ENCODE peak calls at places on chromosomes 6 and 20, in ten cellular contexts. One of them, this sample, is unnamed.

GRCh38 chr6:13355043-13355945 is 27.0 kb upstream of the TBC1D7 start:
- DNase-seq in HT-29: peak
- DNase-seq in left ventricle myocardium inferior: no peak
- DNase-seq in LoVo: peak
- DNase-seq in T-helper 2 cell: no peak
- DNase-seq in fibroblast of the conjunctiva: peak
- DNase-seq in NCI-H526: no peak
- DNase-seq in mammary epithelial cell: peak
- DNase-seq in CD4-positive, alpha-beta T cell: no peak
- DNase-seq in dorsolateral prefrontal cortex: no peak
- DNase-seq in this sample: peak

GRCh38 chr6:127069659-127070279 is 48.7 kb upstream of the RSPO3 start:
- DNase-seq in HT-29: peak
- DNase-seq in left ventricle myocardium inferior: no peak
- DNase-seq in LoVo: peak
- DNase-seq in T-helper 2 cell: no peak
- DNase-seq in fibroblast of the conjunctiva: peak
- DNase-seq in NCI-H526: no peak
- DNase-seq in mammary epithelial cell: peak
- DNase-seq in CD4-positive, alpha-beta T cell: no peak
- DNase-seq in dorsolateral prefrontal cortex: no peak
- DNase-seq in this sample: no peak

GRCh38 chr6:10951675-10952282 is 64.9 kb downstream of the SYCP2L start:
- DNase-seq in HT-29: peak
- DNase-seq in left ventricle myocardium inferior: no peak
- DNase-seq in LoVo: peak
- DNase-seq in T-helper 2 cell: no peak
- DNase-seq in fibroblast of the conjunctiva: peak
- DNase-seq in NCI-H526: no peak
- DNase-seq in mammary epithelial cell: peak
- DNase-seq in CD4-positive, alpha-beta T cell: no peak
- DNase-seq in dorsolateral prefrontal cortex: no peak
- DNase-seq in this sample: peak

GRCh38 chr6:52301326-52301725 is 16.8 kb upstream of the MCM3 start:
- DNase-seq in HT-29: no peak
- DNase-seq in left ventricle myocardium inferior: no peak
- DNase-seq in LoVo: no peak
- DNase-seq in T-helper 2 cell: no peak
- DNase-seq in fibroblast of the conjunctiva: no peak
- DNase-seq in NCI-H526: no peak
- DNase-seq in mammary epithelial cell: no peak
- DNase-seq in CD4-positive, alpha-beta T cell: no peak
- DNase-seq in dorsolateral prefrontal cortex: no peak
- DNase-seq in this sample: no peak

GRCh38 chr20:8215516-8215915 is 83.5 kb downstream of the PLCB1 start:
- DNase-seq in HT-29: no peak
- DNase-seq in left ventricle myocardium inferior: no peak
- DNase-seq in LoVo: no peak
- DNase-seq in T-helper 2 cell: no peak
- DNase-seq in fibroblast of the conjunctiva: peak
- DNase-seq in NCI-H526: no peak
- DNase-seq in mammary epithelial cell: no peak
- DNase-seq in CD4-positive, alpha-beta T cell: no peak
- DNase-seq in dorsolateral prefrontal cortex: no peak
- DNase-seq in this sample: no peak

GRCh38 chr6:12576389-12576788 is 140.2 kb upstream of the PHACTR1 start:
- DNase-seq in HT-29: no peak
- DNase-seq in left ventricle myocardium inferior: no peak
- DNase-seq in LoVo: no peak
- DNase-seq in T-helper 2 cell: no peak
- DNase-seq in fibroblast of the conjunctiva: peak
- DNase-seq in NCI-H526: no peak
- DNase-seq in mammary epithelial cell: peak
- DNase-seq in CD4-positive, alpha-beta T cell: no peak
- DNase-seq in dorsolateral prefrontal cortex: no peak
- DNase-seq in this sample: no peak

GRCh38 chr6:46781478-46782378 is 11.5 kb upstream of the MEP1A start:
- DNase-seq in HT-29: peak
- DNase-seq in left ventricle myocardium inferior: no peak
- DNase-seq in LoVo: peak
- DNase-seq in T-helper 2 cell: no peak
- DNase-seq in fibroblast of the conjunctiva: peak
- DNase-seq in NCI-H526: peak
- DNase-seq in mammary epithelial cell: peak
- DNase-seq in CD4-positive, alpha-beta T cell: no peak
- DNase-seq in dorsolateral prefrontal cortex: peak
- DNase-seq in this sample: peak

GRCh38 chr20:25459111-25459830 is 51.8 kb downstream of the GINS1 start:
- DNase-seq in HT-29: no peak
- DNase-seq in left ventricle myocardium inferior: no peak
- DNase-seq in LoVo: no peak
- DNase-seq in T-helper 2 cell: no peak
- DNase-seq in fibroblast of the conjunctiva: no peak
- DNase-seq in NCI-H526: no peak
- DNase-seq in mammary epithelial cell: no peak
- DNase-seq in CD4-positive, alpha-beta T cell: no peak
- DNase-seq in dorsolateral prefrontal cortex: no peak
- DNase-seq in this sample: no peak

GRCh38 chr20:44410583-44411019 is 55.1 kb downstream of the HNF4A start:
- DNase-seq in HT-29: no peak
- DNase-seq in left ventricle myocardium inferior: no peak
- DNase-seq in LoVo: no peak
- DNase-seq in T-helper 2 cell: no peak
- DNase-seq in fibroblast of the conjunctiva: no peak
- DNase-seq in NCI-H526: no peak
- DNase-seq in mammary epithelial cell: no peak
- DNase-seq in CD4-positive, alpha-beta T cell: no peak
- DNase-seq in dorsolateral prefrontal cortex: no peak
- DNase-seq in this sample: no peak

GRCh38 chr6:43125119-43125518 is 46.0 kb upstream of the SRF start:
- DNase-seq in HT-29: no peak
- DNase-seq in left ventricle myocardium inferior: no peak
- DNase-seq in LoVo: no peak
- DNase-seq in T-helper 2 cell: no peak
- DNase-seq in fibroblast of the conjunctiva: peak
- DNase-seq in NCI-H526: no peak
- DNase-seq in mammary epithelial cell: no peak
- DNase-seq in CD4-positive, alpha-beta T cell: no peak
- DNase-seq in dorsolateral prefrontal cortex: no peak
- DNase-seq in this sample: no peak

GRCh38 chr20:62652051-62652893 is 10.0 kb downstream of the SLCO4A1 start:
- DNase-seq in HT-29: peak
- DNase-seq in left ventricle myocardium inferior: peak
- DNase-seq in LoVo: peak
- DNase-seq in T-helper 2 cell: no peak
- DNase-seq in fibroblast of the conjunctiva: peak
- DNase-seq in NCI-H526: peak
- DNase-seq in mammary epithelial cell: peak
- DNase-seq in CD4-positive, alpha-beta T cell: peak
- DNase-seq in dorsolateral prefrontal cortex: peak
- DNase-seq in this sample: peak